ENCODE peak calls at places on chromosome 13, in eight cellular contexts. One of them, this sample, is unnamed. For H3K9me3, the result is how much of the 10 kb centered on the place peaks cover.

GRCh38 chr13:85019121-85019520 is 780.1 kb downstream of the SLITRK6 start:
- DNase-seq in gastrocnemius medialis: no peak
- DNase-seq in heart right ventricle: no peak
- DNase-seq in tibial nerve: no peak
- DNase-seq in DND-41: no peak
- DNase-seq in left lung: no peak
- DNase-seq in stomach: no peak
- DNase-seq in NT2/D1: no peak
- DNase-seq in this sample: no peak

GRCh38 chr13:40440990-40441820 is 225.2 kb downstream of the FOXO1 start:
- DNase-seq in DND-41: no peak
- DNase-seq in left lung: peak
- DNase-seq in heart right ventricle: peak
- DNase-seq in tibial nerve: peak
- DNase-seq in gastrocnemius medialis: peak
- DNase-seq in stomach: peak
- DNase-seq in NT2/D1: no peak
- DNase-seq in this sample: no peak

GRCh38 chr13:79404985-79405384 is 1.1 kb downstream of the RBM26 start:
- DNase-seq in gastrocnemius medialis: no peak
- DNase-seq in NT2/D1: no peak
- DNase-seq in heart right ventricle: no peak
- DNase-seq in tibial nerve: no peak
- DNase-seq in DND-41: no peak
- DNase-seq in stomach: no peak
- DNase-seq in left lung: no peak
- DNase-seq in this sample: peak

GRCh38 chr13:29294869-29295268 is 300.6 kb downstream of the SLC7A1 start:
- DNase-seq in stomach: no peak
- DNase-seq in gastrocnemius medialis: no peak
- DNase-seq in tibial nerve: no peak
- DNase-seq in NT2/D1: no peak
- DNase-seq in DND-41: no peak
- DNase-seq in left lung: no peak
- DNase-seq in heart right ventricle: no peak
- DNase-seq in this sample: no peak

GRCh38 chr13:99330942-99331341 is 23.7 kb upstream of the GPR183 start:
- DNase-seq in DND-41: no peak
- DNase-seq in NT2/D1: no peak
- DNase-seq in gastrocnemius medialis: no peak
- DNase-seq in stomach: no peak
- DNase-seq in heart right ventricle: no peak
- DNase-seq in tibial nerve: no peak
- DNase-seq in left lung: no peak
- DNase-seq in this sample: no peak

GRCh38 chr13:35460061-35460460 is 16.4 kb downstream of the MAB21L1 start:
- DNase-seq in DND-41: no peak
- DNase-seq in heart right ventricle: no peak
- DNase-seq in left lung: no peak
- DNase-seq in gastrocnemius medialis: no peak
- DNase-seq in tibial nerve: no peak
- DNase-seq in stomach: no peak
- DNase-seq in NT2/D1: no peak
- DNase-seq in this sample: no peak

GRCh38 chr13:97319088-97319487 is 97.0 kb downstream of the MBNL2 start:
- DNase-seq in NT2/D1: no peak
- DNase-seq in heart right ventricle: no peak
- DNase-seq in DND-41: no peak
- DNase-seq in stomach: no peak
- DNase-seq in gastrocnemius medialis: peak
- DNase-seq in tibial nerve: no peak
- DNase-seq in left lung: no peak
- DNase-seq in this sample: no peak

GRCh38 chr13:74290324-74290773 is 156.1 kb upstream of the KLF12 start:
- DNase-seq in stomach: no peak
- DNase-seq in heart right ventricle: peak
- DNase-seq in NT2/D1: no peak
- DNase-seq in gastrocnemius medialis: peak
- DNase-seq in DND-41: no peak
- DNase-seq in tibial nerve: no peak
- DNase-seq in left lung: no peak
- DNase-seq in this sample: peak

GRCh38 chr13:98749501-98749900 is 3.0 kb downstream of the SLC15A1 start:
- DNase-seq in DND-41: no peak
- DNase-seq in tibial nerve: no peak
- DNase-seq in gastrocnemius medialis: no peak
- DNase-seq in NT2/D1: no peak
- DNase-seq in heart right ventricle: no peak
- DNase-seq in left lung: no peak
- DNase-seq in stomach: no peak
- DNase-seq in this sample: no peak

GRCh38 chr13:83340170-83340569 is 542.1 kb downstream of the SLITRK1 start:
- DNase-seq in left lung: no peak
- DNase-seq in gastrocnemius medialis: no peak
- DNase-seq in NT2/D1: no peak
- DNase-seq in heart right ventricle: no peak
- DNase-seq in stomach: no peak
- DNase-seq in DND-41: no peak
- DNase-seq in tibial nerve: no peak
- DNase-seq in this sample: no peak

GRCh38 chr13:19264711-19265110 is 83.1 kb upstream of the TUBA3C start:
- DNase-seq in tibial nerve: no peak
- DNase-seq in stomach: no peak
- DNase-seq in left lung: no peak
- DNase-seq in gastrocnemius medialis: no peak
- DNase-seq in heart right ventricle: no peak
- DNase-seq in DND-41: no peak
- DNase-seq in NT2/D1: no peak
- DNase-seq in this sample: no peak

GRCh38 chr13:19267746-19268145 is 86.1 kb upstream of the TUBA3C start:
- DNase-seq in NT2/D1: no peak
- DNase-seq in DND-41: no peak
- DNase-seq in heart right ventricle: no peak
- DNase-seq in gastrocnemius medialis: no peak
- DNase-seq in tibial nerve: no peak
- DNase-seq in left lung: no peak
- DNase-seq in stomach: no peak
- DNase-seq in this sample: no peak

GRCh38 chr13:19268331-19268730 is 86.7 kb upstream of the TUBA3C start:
- DNase-seq in stomach: no peak
- DNase-seq in heart right ventricle: no peak
- DNase-seq in tibial nerve: no peak
- DNase-seq in gastrocnemius medialis: no peak
- DNase-seq in NT2/D1: no peak
- DNase-seq in DND-41: no peak
- DNase-seq in left lung: no peak
- DNase-seq in this sample: no peak

DNA sequence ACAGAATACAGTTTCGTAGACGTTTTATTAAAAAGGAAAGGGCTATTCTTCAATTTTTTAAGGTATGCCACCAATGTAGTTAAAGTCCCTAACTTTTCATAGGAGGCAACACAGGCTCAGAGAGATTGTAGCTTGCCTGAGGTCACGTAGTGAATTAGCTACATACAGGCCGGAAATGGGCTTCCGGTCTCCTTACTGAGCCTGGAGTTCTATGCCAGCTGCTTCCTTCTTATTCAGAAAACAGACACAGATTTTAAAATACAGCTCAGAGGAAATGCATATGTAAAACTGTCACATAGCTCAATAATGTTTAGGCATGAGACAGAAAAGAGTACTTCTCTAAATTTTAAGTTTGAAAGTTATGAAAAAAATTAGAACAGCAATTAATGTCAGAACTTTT is 85.4 kb upstream of the TUBA3C start:
- DNase-seq in NT2/D1: no peak
- DNase-seq in DND-41: no peak
- DNase-seq in stomach: no peak
- DNase-seq in gastrocnemius medialis: no peak
- DNase-seq in heart right ventricle: no peak
- DNase-seq in left lung: no peak
- DNase-seq in tibial nerve: no peak
- DNase-seq in this sample: no peak
- H3K9me3 ChIP-seq in NT2/D1: under half
- H3K9me3 ChIP-seq in DND-41: under half
- H3K9me3 ChIP-seq in stomach: under half
- H3K9me3 ChIP-seq in gastrocnemius medialis: under half
- H3K9me3 ChIP-seq in heart right ventricle: under half
- H3K9me3 ChIP-seq in left lung: under half
- H3K9me3 ChIP-seq in tibial nerve: under half
- H3K9me3 ChIP-seq in this sample: under half

GRCh38 chr13:48069573-48069972 is 25.3 kb downstream of the MED4 start:
- DNase-seq in stomach: no peak
- DNase-seq in NT2/D1: no peak
- DNase-seq in DND-41: no peak
- DNase-seq in heart right ventricle: no peak
- DNase-seq in gastrocnemius medialis: no peak
- DNase-seq in left lung: no peak
- DNase-seq in tibial nerve: no peak
- DNase-seq in this sample: no peak

GRCh38 chr13:48072787-48073186 is 22.1 kb downstream of the MED4 start:
- DNase-seq in DND-41: no peak
- DNase-seq in gastrocnemius medialis: no peak
- DNase-seq in tibial nerve: no peak
- DNase-seq in NT2/D1: no peak
- DNase-seq in stomach: no peak
- DNase-seq in heart right ventricle: no peak
- DNase-seq in left lung: no peak
- DNase-seq in this sample: no peak

GRCh38 chr13:48072304-48072703 is 22.6 kb downstream of the MED4 start:
- DNase-seq in left lung: no peak
- DNase-seq in DND-41: peak
- DNase-seq in gastrocnemius medialis: no peak
- DNase-seq in stomach: no peak
- DNase-seq in heart right ventricle: no peak
- DNase-seq in tibial nerve: no peak
- DNase-seq in NT2/D1: no peak
- DNase-seq in this sample: no peak

GRCh38 chr13:48068952-48069351 is 26.0 kb downstream of the MED4 start:
- DNase-seq in heart right ventricle: no peak
- DNase-seq in DND-41: no peak
- DNase-seq in NT2/D1: no peak
- DNase-seq in tibial nerve: no peak
- DNase-seq in gastrocnemius medialis: no peak
- DNase-seq in stomach: no peak
- DNase-seq in left lung: no peak
- DNase-seq in this sample: no peak

GRCh38 chr13:48070942-48071341 is 24.0 kb downstream of the MED4 start:
- DNase-seq in NT2/D1: no peak
- DNase-seq in tibial nerve: no peak
- DNase-seq in DND-41: no peak
- DNase-seq in left lung: no peak
- DNase-seq in gastrocnemius medialis: no peak
- DNase-seq in heart right ventricle: no peak
- DNase-seq in stomach: no peak
- DNase-seq in this sample: no peak
- H3K9me3 ChIP-seq in NT2/D1: half or more
- H3K9me3 ChIP-seq in tibial nerve: under half
- H3K9me3 ChIP-seq in DND-41: half or more
- H3K9me3 ChIP-seq in left lung: half or more
- H3K9me3 ChIP-seq in gastrocnemius medialis: under half
- H3K9me3 ChIP-seq in heart right ventricle: under half
- H3K9me3 ChIP-seq in stomach: under half
- H3K9me3 ChIP-seq in this sample: under half

GRCh38 chr13:73057284-73058025 is 1.4 kb upstream of the KLF5 start:
- DNase-seq in NT2/D1: no peak
- DNase-seq in tibial nerve: no peak
- DNase-seq in gastrocnemius medialis: no peak
- DNase-seq in left lung: no peak
- DNase-seq in heart right ventricle: no peak
- DNase-seq in DND-41: no peak
- DNase-seq in stomach: no peak
- DNase-seq in this sample: no peak

GRCh38 chr13:73058741-73059459 is at the start of gene KLF5:
- DNase-seq in NT2/D1: peak
- DNase-seq in tibial nerve: peak
- DNase-seq in DND-41: peak
- DNase-seq in left lung: peak
- DNase-seq in heart right ventricle: peak
- DNase-seq in stomach: peak
- DNase-seq in gastrocnemius medialis: peak
- DNase-seq in this sample: peak

GRCh38 chr13:73058432-73058740 is 419 bp upstream of the KLF5 start:
- DNase-seq in left lung: no peak
- DNase-seq in gastrocnemius medialis: no peak
- DNase-seq in stomach: no peak
- DNase-seq in heart right ventricle: no peak
- DNase-seq in NT2/D1: no peak
- DNase-seq in DND-41: no peak
- DNase-seq in tibial nerve: no peak
- DNase-seq in this sample: no peak

GRCh38 chr13:73056054-73056962 is 2.5 kb upstream of the KLF5 start:
- DNase-seq in tibial nerve: no peak
- DNase-seq in left lung: no peak
- DNase-seq in DND-41: no peak
- DNase-seq in stomach: no peak
- DNase-seq in NT2/D1: no peak
- DNase-seq in heart right ventricle: no peak
- DNase-seq in gastrocnemius medialis: no peak
- DNase-seq in this sample: no peak

DNA sequence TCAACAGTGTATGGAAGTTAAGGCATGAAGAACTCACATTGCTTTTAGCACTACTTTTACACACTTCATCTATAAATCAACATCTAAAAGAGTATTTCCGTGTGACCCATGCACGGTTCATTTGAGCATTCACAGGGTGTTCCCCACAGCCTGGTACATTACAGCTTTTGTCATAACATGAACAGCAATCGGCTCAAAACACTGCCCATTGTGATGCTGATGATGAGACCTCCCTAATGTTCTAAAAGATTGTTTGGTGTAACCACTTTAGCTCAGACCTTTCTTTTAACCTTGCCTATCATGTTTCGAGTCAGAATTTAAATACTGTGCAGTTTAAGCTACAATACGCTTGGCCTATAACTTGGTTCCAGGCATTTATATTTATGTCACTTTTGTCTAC is 4.1 kb upstream of the KLF5 start:
- DNase-seq in NT2/D1: no peak
- DNase-seq in gastrocnemius medialis: no peak
- DNase-seq in left lung: no peak
- DNase-seq in heart right ventricle: no peak
- DNase-seq in tibial nerve: no peak
- DNase-seq in DND-41: no peak
- DNase-seq in stomach: no peak
- DNase-seq in this sample: no peak
- H3K9me3 ChIP-seq in NT2/D1: under half
- H3K9me3 ChIP-seq in gastrocnemius medialis: under half
- H3K9me3 ChIP-seq in left lung: under half
- H3K9me3 ChIP-seq in heart right ventricle: under half
- H3K9me3 ChIP-seq in tibial nerve: under half
- H3K9me3 ChIP-seq in DND-41: under half
- H3K9me3 ChIP-seq in stomach: under half
- H3K9me3 ChIP-seq in this sample: under half

DNA sequence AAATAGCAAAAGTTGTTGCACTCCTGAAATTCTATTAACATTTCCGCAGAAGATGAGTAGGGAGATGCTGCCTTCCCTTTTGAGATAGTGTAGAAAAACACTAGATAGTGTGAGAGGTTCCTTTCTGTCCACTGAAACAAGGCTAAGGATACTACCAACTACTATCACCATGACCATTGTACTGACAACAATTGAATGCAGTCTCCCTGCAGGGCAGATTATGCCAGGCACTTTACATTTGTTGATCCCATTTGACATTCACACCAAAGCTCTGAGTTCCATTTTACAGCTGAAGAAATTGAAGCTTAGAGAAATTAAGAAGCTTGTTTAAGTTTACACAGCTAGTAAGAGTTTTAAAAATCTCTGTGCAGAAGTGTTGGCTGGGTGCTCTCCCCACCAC is 55.0 kb downstream of the CYSLTR2 start:
- DNase-seq in NT2/D1: no peak
- DNase-seq in tibial nerve: no peak
- DNase-seq in DND-41: no peak
- DNase-seq in heart right ventricle: no peak
- DNase-seq in stomach: no peak
- DNase-seq in left lung: no peak
- DNase-seq in gastrocnemius medialis: no peak
- DNase-seq in this sample: no peak
- H3K9me3 ChIP-seq in NT2/D1: under half
- H3K9me3 ChIP-seq in tibial nerve: under half
- H3K9me3 ChIP-seq in DND-41: under half
- H3K9me3 ChIP-seq in heart right ventricle: under half
- H3K9me3 ChIP-seq in stomach: under half
- H3K9me3 ChIP-seq in left lung: under half
- H3K9me3 ChIP-seq in gastrocnemius medialis: under half
- H3K9me3 ChIP-seq in this sample: under half

This sample was measured in Peyer's patch.